ENCODE peak calls at places on chromosome 4, in six cellular contexts. One of them, this sample, is unnamed.

GRCh38 chr4:189071241-189071640 is 869.4 kb upstream of the FRG1 start:
- DNase-seq in left cardiac atrium: no peak
- DNase-seq in KBM-7: no peak
- DNase-seq in RPMI7951: no peak
- DNase-seq in AG09309: no peak
- DNase-seq in AG04450: no peak
- DNase-seq in this sample: no peak

GRCh38 chr4:4860803-4861591 is 1.5 kb downstream of the MSX1 start:
- DNase-seq in AG09309: no peak
- DNase-seq in AG04450: no peak
- DNase-seq in RPMI7951: peak
- DNase-seq in left cardiac atrium: peak
- DNase-seq in KBM-7: no peak
- DNase-seq in this sample: peak

GRCh38 chr4:73870260-73870659 is 1.1 kb downstream of the CXCL1 start:
- DNase-seq in KBM-7: no peak
- DNase-seq in AG09309: no peak
- DNase-seq in left cardiac atrium: no peak
- DNase-seq in RPMI7951: no peak
- DNase-seq in AG04450: no peak
- DNase-seq in this sample: no peak

GRCh38 chr4:8353912-8354453 is 84.4 kb downstream of the HTRA3 start:
- DNase-seq in AG04450: peak
- DNase-seq in KBM-7: no peak
- DNase-seq in AG09309: no peak
- DNase-seq in left cardiac atrium: no peak
- DNase-seq in RPMI7951: peak
- DNase-seq in this sample: no peak

GRCh38 chr4:98642991-98643426 is 15.4 kb downstream of the TSPAN5 start:
- DNase-seq in RPMI7951: peak
- DNase-seq in left cardiac atrium: no peak
- DNase-seq in KBM-7: no peak
- DNase-seq in AG04450: no peak
- DNase-seq in AG09309: no peak
- DNase-seq in this sample: no peak

GRCh38 chr4:3475713-3476260 is 12.7 kb downstream of the DOK7 start:
- DNase-seq in left cardiac atrium: no peak
- DNase-seq in KBM-7: no peak
- DNase-seq in AG09309: no peak
- DNase-seq in AG04450: no peak
- DNase-seq in RPMI7951: no peak
- DNase-seq in this sample: no peak

GRCh38 chr4:136078971-136079370 is 1453.3 kb downstream of the PCDH18 start:
- DNase-seq in AG09309: no peak
- DNase-seq in left cardiac atrium: no peak
- DNase-seq in RPMI7951: no peak
- DNase-seq in AG04450: no peak
- DNase-seq in KBM-7: peak
- DNase-seq in this sample: no peak

GRCh38 chr4:169079942-169080827 is 70.1 kb upstream of the CBR4 start:
- DNase-seq in KBM-7: peak
- DNase-seq in AG04450: no peak
- DNase-seq in left cardiac atrium: peak
- DNase-seq in RPMI7951: peak
- DNase-seq in AG09309: no peak
- DNase-seq in this sample: no peak

GRCh38 chr4:56907489-56908205 is at the start of gene REST:
- DNase-seq in AG09309: no peak
- DNase-seq in left cardiac atrium: peak
- DNase-seq in AG04450: no peak
- DNase-seq in KBM-7: peak
- DNase-seq in RPMI7951: peak
- DNase-seq in this sample: peak

GRCh38 chr4:48296330-48296729 is 26.7 kb upstream of the TEC start:
- DNase-seq in AG04450: no peak
- DNase-seq in RPMI7951: peak
- DNase-seq in left cardiac atrium: no peak
- DNase-seq in AG09309: no peak
- DNase-seq in KBM-7: no peak
- DNase-seq in this sample: no peak

GRCh38 chr4:25938251-25939186 is 24.5 kb downstream of the SMIM20 start:
- DNase-seq in left cardiac atrium: peak
- DNase-seq in KBM-7: no peak
- DNase-seq in AG04450: no peak
- DNase-seq in AG09309: peak
- DNase-seq in RPMI7951: peak
- DNase-seq in this sample: no peak